ENCODE peak calls at places on chromosome 22, in seven cellular contexts. A is vagina; Y is neural crest cell; N is CD4-positive, alpha-beta T cell; B is body of pancreas; O is MM.1S; G is hepatocyte. P is an unnamed sample.

GRCh38 chr22:39773976-39774539 is 119.5 kb downstream of the ENTHD1 start:
- DNase-seq in A (no peak), Y (no peak), N (no peak), B (no peak), O (peak), G (peak), P (no peak)

GRCh38 chr22:49623176-49623575 is 204.5 kb downstream of the BRD1 start:
- DNase-seq in A (no peak), Y (no peak), N (no peak), B (no peak), O (no peak), G (no peak), P (no peak)

GRCh38 chr22:29002603-29003002 is 59.0 kb downstream of the C22orf31 start:
- DNase-seq in A (no peak), Y (no peak), N (no peak), B (peak), O (no peak), G (no peak), P (no peak)

GRCh38 chr22:47776329-47776728 is 1013.9 kb downstream of the TBC1D22A start:
- DNase-seq in A (no peak), Y (no peak), N (no peak), B (no peak), O (no peak), G (no peak), P (no peak)

GRCh38 chr22:41252365-41252764 is 11.6 kb upstream of the CHADL start:
- DNase-seq in A (no peak), Y (no peak), N (no peak), B (no peak), O (no peak), G (no peak), P (no peak)

GRCh38 chr22:44776535-44777363 is 24.4 kb downstream of the ARHGAP8 start:
- DNase-seq in A (no peak), Y (no peak), N (no peak), B (no peak), O (no peak), G (no peak), P (no peak)

GRCh38 chr22:42188808-42189447 is 58.3 kb upstream of the CYP2D6 start:
- DNase-seq in A (no peak), Y (no peak), N (no peak), B (no peak), O (no peak), G (peak), P (peak)

GRCh38 chr22:19918332-19919106 is 23.1 kb upstream of the COMT start:
- DNase-seq in A (no peak), Y (no peak), N (no peak), B (no peak), O (no peak), G (no peak), P (no peak)

GRCh38 chr22:45129703-45130524 is 33.8 kb upstream of the NUP50 start:
- DNase-seq in A (no peak), Y (no peak), N (no peak), B (peak), O (no peak), G (no peak), P (no peak)

GRCh38 chr22:30324008-30324730 is 2.6 kb downstream of the TBC1D10A start:
- DNase-seq in A (no peak), Y (no peak), N (peak), B (peak), O (no peak), G (no peak), P (no peak)

GRCh38 chr22:46791201-46791731 is 28.8 kb downstream of the TBC1D22A start:
- DNase-seq in A (no peak), Y (no peak), N (peak), B (peak), O (peak), G (no peak), P (peak)

GRCh38 chr22:30159561-30160353 is 79.5 kb downstream of the HORMAD2 start:
- DNase-seq in A (no peak), Y (no peak), N (no peak), B (peak), O (no peak), G (peak), P (peak)

GRCh38 chr22:42994276-42994916 is 20.6 kb downstream of the PACSIN2 start:
- DNase-seq in A (no peak), Y (no peak), N (no peak), B (no peak), O (no peak), G (no peak), P (no peak)

GRCh38 chr22:43152355-43153071 is 1.2 kb downstream of the TSPO start:
- DNase-seq in A (no peak), Y (no peak), N (peak), B (peak), O (peak), G (peak), P (peak)

GRCh38 chr22:47391169-47392053 is 629.0 kb downstream of the TBC1D22A start:
- DNase-seq in A (no peak), Y (no peak), N (no peak), B (no peak), O (no peak), G (no peak), P (no peak)

GRCh38 chr22:50641696-50642607 is 14.0 kb upstream of the ARSA start:
- DNase-seq in A (no peak), Y (peak), N (no peak), B (no peak), O (no peak), G (peak), P (no peak)

GRCh38 chr22:40436460-40437431 is 66.4 kb downstream of the SGSM3 start:
- DNase-seq in A (no peak), Y (no peak), N (no peak), B (peak), O (peak), G (peak), P (peak)

GRCh38 chr22:45757068-45757467 is 85.4 kb downstream of the ATXN10 start:
- DNase-seq in A (no peak), Y (no peak), N (no peak), B (peak), O (no peak), G (peak), P (no peak)

GRCh38 chr22:27749597-27750225 is 51.8 kb downstream of the MN1 start:
- DNase-seq in A (no peak), Y (no peak), N (no peak), B (no peak), O (no peak), G (peak), P (no peak)

GRCh38 chr22:29306830-29307657 is 594 bp downstream of the GAS2L1 start:
- DNase-seq in A (no peak), Y (peak), N (no peak), B (peak), O (peak), G (peak), P (peak)

GRCh38 chr22:29695129-29695926 is 24.5 kb upstream of the CABP7 start:
- DNase-seq in A (no peak), Y (no peak), N (no peak), B (no peak), O (no peak), G (no peak), P (no peak)

GRCh38 chr22:48209473-48210271 is 1447.2 kb downstream of the TBC1D22A start:
- DNase-seq in A (no peak), Y (no peak), N (no peak), B (no peak), O (no peak), G (no peak), P (no peak)

GRCh38 chr22:41500303-41500702 is 31.4 kb downstream of the ACO2 start:
- DNase-seq in A (no peak), Y (no peak), N (no peak), B (no peak), O (no peak), G (no peak), P (no peak)

GRCh38 chr22:47444746-47445065 is 682.3 kb downstream of the TBC1D22A start:
- DNase-seq in A (peak), Y (no peak), N (no peak), B (no peak), O (no peak), G (no peak), P (no peak)

GRCh38 chr22:38924197-38924952 is 33.0 kb upstream of the APOBEC3A start:
- DNase-seq in A (no peak), Y (no peak), N (no peak), B (peak), O (no peak), G (peak), P (peak)

GRCh38 chr22:42596376-42596775 is 18.3 kb downstream of the POLDIP3 start:
- DNase-seq in A (no peak), Y (no peak), N (no peak), B (no peak), O (no peak), G (no peak), P (no peak)

GRCh38 chr22:29689872-29690213 is 30.0 kb upstream of the CABP7 start:
- DNase-seq in A (no peak), Y (peak), N (peak), B (peak), O (peak), G (peak), P (no peak)

GRCh38 chr22:22591348-22592299 is 32.6 kb upstream of the PRAME start:
- DNase-seq in A (peak), Y (no peak), N (no peak), B (no peak), O (no peak), G (no peak), P (no peak)

GRCh38 chr22:49688516-49689254 is 139.0 kb downstream of the BRD1 start:
- DNase-seq in A (peak), Y (no peak), N (no peak), B (no peak), O (no peak), G (no peak), P (no peak)

GRCh38 chr22:27999876-28000275 is 80.8 kb upstream of the PITPNB start:
- DNase-seq in A (no peak), Y (no peak), N (no peak), B (no peak), O (no peak), G (no peak), P (no peak)

GRCh38 chr22:41128606-41129005 is 36.2 kb downstream of the EP300 start:
- DNase-seq in A (no peak), Y (no peak), N (no peak), B (no peak), O (no peak), G (no peak), P (no peak)

GRCh38 chr22:27240298-27240885 is 561.2 kb downstream of the MN1 start:
- DNase-seq in A (no peak), Y (no peak), N (no peak), B (no peak), O (no peak), G (no peak), P (no peak)

GRCh38 chr22:44424131-44424711 is 73.8 kb downstream of the RTL6 start:
- DNase-seq in A (no peak), Y (no peak), N (no peak), B (no peak), O (no peak), G (no peak), P (no peak)

GRCh38 chr22:44360306-44360685 is 47.5 kb upstream of the SHISAL1 start:
- DNase-seq in A (no peak), Y (no peak), N (no peak), B (no peak), O (no peak), G (no peak), P (no peak)

GRCh38 chr22:36197065-36197440 is 4.6 kb downstream of the APOL4 start:
- DNase-seq in A (no peak), Y (peak), N (no peak), B (peak), O (peak), G (peak), P (no peak)

GRCh38 chr22:36197601-36198146 is 3.9 kb downstream of the APOL4 start:
- DNase-seq in A (no peak), Y (peak), N (no peak), B (no peak), O (peak), G (peak), P (no peak)

GRCh38 chr22:36198482-36198881 is 3.1 kb downstream of the APOL4 start:
- DNase-seq in A (no peak), Y (no peak), N (no peak), B (no peak), O (no peak), G (no peak), P (no peak)

GRCh38 chr22:36196254-36197064 is 5.2 kb downstream of the APOL4 start:
- DNase-seq in A (no peak), Y (no peak), N (no peak), B (no peak), O (no peak), G (no peak), P (no peak)

GRCh38 chr22:36198936-36199616 is 2.5 kb downstream of the APOL4 start:
- DNase-seq in A (no peak), Y (no peak), N (no peak), B (no peak), O (no peak), G (no peak), P (no peak)
- TF ChIP-seq CTCF in A (no peak), Y (no peak), N (no peak), B (no peak), O (no peak), G (no peak), P (no peak)

GRCh38 chr22:37549704-37550059 is 10.6 kb upstream of the CDC42EP1 start:
- DNase-seq in A (no peak), Y (no peak), N (no peak), B (peak), O (no peak), G (peak), P (no peak)
- TF ChIP-seq CTCF in A (no peak), Y (no peak), N (no peak), B (peak), O (no peak), G (no peak), P (no peak)

GRCh38 chr22:31995046-31995445 is 48.0 kb upstream of the SLC5A1 start:
- DNase-seq in A (no peak), Y (no peak), N (no peak), B (no peak), O (no peak), G (no peak), P (no peak)
- TF ChIP-seq CTCF in A (no peak), Y (peak), N (no peak), B (no peak), O (no peak), G (no peak), P (no peak)

DNA sequence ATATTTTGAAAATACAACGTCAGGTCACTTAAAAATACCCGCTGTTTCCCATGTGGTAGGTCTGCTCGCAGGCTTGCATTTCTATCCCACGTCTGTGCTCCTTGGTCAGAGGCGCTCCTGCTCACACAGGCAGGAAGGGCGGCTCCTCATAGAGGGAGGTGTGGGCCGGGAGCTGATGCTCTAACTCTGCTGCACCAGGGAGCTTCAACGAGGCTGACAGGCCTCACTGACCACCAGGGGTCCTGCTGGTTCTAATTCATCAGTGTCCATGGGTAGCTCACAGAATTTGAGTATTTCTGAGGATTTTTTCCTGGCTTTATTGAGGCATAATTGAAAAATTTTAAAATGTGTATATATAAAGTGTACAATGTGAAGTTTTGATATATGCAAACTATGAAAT is 68.5 kb downstream of the PIWIL3 start:
- DNase-seq in A (no peak), Y (no peak), N (no peak), B (no peak), O (no peak), G (no peak), P (no peak)
- TF ChIP-seq CTCF in A (no peak), Y (no peak), N (no peak), B (no peak), O (no peak), G (peak), P (no peak)

DNA sequence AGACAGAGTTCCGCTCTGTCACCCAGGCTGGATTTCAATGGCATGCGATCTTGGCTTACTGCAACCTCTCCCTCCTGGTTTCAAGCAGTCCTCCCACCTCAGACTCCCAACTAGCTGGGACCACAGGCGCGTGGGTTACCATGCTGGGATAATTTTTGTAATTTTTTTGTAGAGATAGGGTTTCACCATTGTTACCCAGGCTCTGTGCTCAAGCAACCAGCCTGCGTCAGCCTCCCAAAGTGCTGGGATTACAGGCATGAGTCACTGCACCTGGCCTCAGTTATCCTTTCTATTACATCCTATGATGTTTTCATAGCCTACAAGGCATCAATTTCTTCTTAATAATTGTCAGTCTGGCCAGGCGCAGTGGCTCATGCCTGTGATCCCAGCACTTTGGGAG is 36.5 kb downstream of the LRRC74B start:
- DNase-seq in A (no peak), Y (no peak), N (no peak), B (no peak), O (no peak), G (no peak), P (no peak)
- TF ChIP-seq CTCF in A (no peak), Y (no peak), N (no peak), B (no peak), O (no peak), G (no peak), P (no peak)